ENCODE peak calls at places on chromosomes 4 and X, in six cellular contexts. Z, H, N, C, Q and R are unnamed samples. For H3K27me3 and H3K36me3, the result is how much of the 10 kb centered on the place peaks cover.

GRCh38 chrX:10177620-10178019 is 20.8 kb downstream of the CLCN4 start:
- DNase-seq in H (no peak), C (no peak), Z (no peak), N (no peak), Q (no peak), R (no peak)

GRCh38 chrX:7972586-7972985 is 45.4 kb upstream of the PNPLA4 start:
- DNase-seq in H (no peak), C (no peak), Z (no peak), N (no peak), Q (no peak), R (no peak)

GRCh38 chr4:44425614-44426208 is 22.9 kb downstream of the KCTD8 start:
- DNase-seq in H (no peak), Z (no peak), C (no peak), N (peak), Q (no peak), R (peak)

GRCh38 chr4:98687876-98688275 is 29.5 kb upstream of the TSPAN5 start:
- DNase-seq in H (no peak), C (no peak), N (no peak), Q (no peak), Z (no peak), R (no peak)

GRCh38 chrX:15468036-15468435 is 25.1 kb downstream of the PIR start:
- DNase-seq in H (no peak), Q (peak), C (no peak), N (no peak), Z (no peak), R (peak)

GRCh38 chr4:3123201-3123671 is 48.8 kb downstream of the HTT start:
- DNase-seq in H (no peak), C (no peak), Q (no peak), N (no peak), Z (no peak), R (no peak)

GRCh38 chr4:37561803-37562207 is 124.4 kb downstream of the RELL1 start:
- DNase-seq in H (no peak), C (no peak), Z (no peak), Q (no peak), N (no peak), R (no peak)

GRCh38 chrX:24147165-24147564 is 2.4 kb upstream of the ZFX start:
- DNase-seq in C (no peak), Z (no peak), H (no peak), N (no peak), Q (no peak), R (no peak)

GRCh38 chrX:103157511-103158316 is 57.2 kb upstream of the BEX4 start:
- DNase-seq in C (no peak), Q (no peak), H (no peak), Z (no peak), N (peak), R (peak)

GRCh38 chr4:121785479-121785878 is 15.6 kb upstream of the EXOSC9 start:
- DNase-seq in C (no peak), N (no peak), Z (no peak), Q (no peak), H (no peak), R (no peak)

GRCh38 chrX:40581333-40581910 is 652 bp downstream of the ATP6AP2 start:
- DNase-seq in Q (no peak), Z (no peak), C (no peak), N (no peak), H (no peak), R (no peak)

GRCh38 chr4:56995525-56995924 is 16.8 kb downstream of the POLR2B start:
- DNase-seq in N (no peak), Q (peak), Z (peak), H (no peak), C (no peak), R (no peak)

GRCh38 chr4:37917388-37917787 is 26.5 kb downstream of the TBC1D1 start:
- DNase-seq in C (no peak), Z (peak), Q (no peak), N (no peak), H (no peak), R (no peak)

GRCh38 chr4:154399259-154399974 is 92.2 kb downstream of the DCHS2 start:
- DNase-seq in H (no peak), N (no peak), C (no peak), Q (no peak), Z (no peak), R (peak)

GRCh38 chr4:8685831-8686230 is 93.3 kb downstream of the CPZ start:
- DNase-seq in H (no peak), N (no peak), Q (no peak), Z (no peak), C (no peak), R (no peak)

GRCh38 chrX:8724176-8724757 is 7.7 kb downstream of the ANOS1 start:
- DNase-seq in C (no peak), Q (no peak), H (no peak), Z (no peak), N (peak), R (peak)

GRCh38 chr4:71004281-71004851 is 10.9 kb downstream of the DCK start:
- DNase-seq in N (peak), Z (no peak), C (no peak), H (no peak), Q (no peak), R (no peak)

GRCh38 chrX:47637546-47638195 is 7.9 kb upstream of the CFP start:
- DNase-seq in C (no peak), H (peak), N (no peak), Z (peak), Q (peak), R (peak)

GRCh38 chr4:56271121-56271520 is 116.2 kb downstream of the AASDH start:
- DNase-seq in C (no peak), H (no peak), N (no peak), Q (no peak), Z (no peak), R (no peak)

GRCh38 chr4:72300126-72300525 is 268.3 kb downstream of the NPFFR2 start:
- DNase-seq in H (no peak), C (no peak), N (no peak), Q (no peak), Z (no peak), R (no peak)

GRCh38 chr4:129254126-129254525 is 158.2 kb downstream of the C4orf33 start:
- DNase-seq in Z (no peak), N (no peak), H (no peak), C (no peak), Q (no peak), R (no peak)

GRCh38 chr4:105122334-105122733 is 24.3 kb upstream of the TET2 start:
- DNase-seq in Z (no peak), N (no peak), H (no peak), Q (no peak), C (peak), R (peak)

GRCh38 chr4:118034061-118034785 is at the start of gene NDST3:
- DNase-seq in Q (no peak), H (peak), C (no peak), Z (no peak), N (peak), R (peak)

GRCh38 chr4:40749717-40750460 is at the start of gene NSUN7:
- DNase-seq in N (peak), Z (peak), Q (peak), H (peak), C (peak), R (peak)

GRCh38 chrX:153603131-153603656 is 4.3 kb upstream of the CCNQ start:
- DNase-seq in N (no peak), Z (no peak), H (no peak), C (no peak), Q (no peak), R (peak)

GRCh38 chr4:98181815-98182214 is 38.5 kb upstream of the STPG2 start:
- DNase-seq in H (no peak), Z (no peak), C (no peak), N (no peak), Q (no peak), R (no peak)

GRCh38 chrX:19382500-19383145 is 38.9 kb downstream of the PDHA1 start:
- DNase-seq in C (peak), N (peak), Z (peak), Q (no peak), H (peak), R (peak)

GRCh38 chr4:182832352-182833120 is 84.7 kb downstream of the DCTD start:
- DNase-seq in Q (no peak), H (no peak), Z (no peak), C (no peak), N (no peak), R (no peak)

GRCh38 chrX:79466636-79467035 is 99.5 kb upstream of the ITM2A start:
- DNase-seq in Z (no peak), Q (no peak), C (no peak), H (no peak), N (no peak), R (no peak)

GRCh38 chr4:189613202-189613601 is 327.5 kb upstream of the FRG1 start:
- DNase-seq in Q (no peak), Z (no peak), H (no peak), C (no peak), N (no peak), R (no peak)

GRCh38 chr4:173171098-173171497 is 2.5 kb downstream of the GALNT7 start:
- DNase-seq in Q (no peak), Z (no peak), N (no peak), C (no peak), H (no peak), R (peak)

DNA sequence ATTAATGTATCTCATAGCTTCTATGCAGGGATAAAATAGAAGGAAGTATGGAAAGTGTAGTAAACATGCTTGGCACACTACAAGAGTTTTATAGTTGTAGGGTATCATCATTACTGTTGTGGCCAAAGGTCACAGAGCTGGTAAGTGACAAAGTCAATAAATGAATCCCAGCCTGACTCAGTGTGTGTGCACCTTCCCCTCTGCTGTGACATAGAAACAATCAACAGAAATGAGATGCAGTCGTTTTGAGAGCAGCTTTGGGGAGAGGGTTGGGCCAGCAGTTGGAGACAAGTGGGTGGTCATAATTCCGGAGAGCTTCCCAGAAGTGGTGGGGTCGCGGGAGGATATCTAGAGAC is 82.4 kb upstream of the RBPJ start:
- DNase-seq in N (no peak), Z (no peak), H (no peak), Q (no peak), C (no peak), R (no peak)
- H3K4me3 ChIP-seq in N (no peak), Z (no peak), H (no peak), Q (peak), C (no peak), R (no peak)

DNA sequence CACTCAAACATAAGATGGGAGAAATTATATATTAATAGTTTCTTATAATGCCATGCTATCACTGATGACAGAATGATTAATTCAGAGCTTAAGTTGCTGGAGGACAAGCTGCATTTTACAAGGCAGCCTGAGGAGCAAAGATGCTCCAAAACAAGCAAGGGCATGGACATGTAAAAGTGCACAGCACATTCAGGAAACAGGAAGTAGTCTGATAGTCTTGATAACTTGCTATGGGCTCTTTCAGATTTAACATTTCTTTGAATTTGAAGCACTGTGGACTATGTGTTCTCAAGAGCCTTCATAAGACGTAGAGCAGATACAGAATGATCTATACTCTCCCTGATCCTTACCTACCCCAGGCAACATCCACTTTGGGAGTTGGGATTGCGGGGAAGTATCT is 50.0 kb downstream of the AMMECR1 start:
- DNase-seq in C (no peak), Q (no peak), Z (no peak), N (no peak), H (no peak), R (no peak)
- H3K27me3 ChIP-seq in C (under half), Q (under half), Z (under half), N (under half), H (under half), R (under half)

GRCh38 chr4:188002751-188003150 is 7.2 kb downstream of the ZFP42 start:
- DNase-seq in Q (no peak), N (no peak), C (no peak), Z (no peak), H (no peak), R (no peak)

GRCh38 chr4:188006285-188006848 is 10.8 kb downstream of the ZFP42 start:
- DNase-seq in C (no peak), Q (no peak), N (no peak), H (no peak), Z (no peak), R (no peak)

GRCh38 chr4:188008377-188008776 is 12.8 kb downstream of the ZFP42 start:
- DNase-seq in Q (no peak), H (no peak), C (no peak), Z (no peak), N (no peak), R (no peak)

GRCh38 chr4:188002346-188002745 is 6.8 kb downstream of the ZFP42 start:
- DNase-seq in Q (no peak), C (no peak), Z (no peak), H (no peak), N (no peak), R (no peak)

DNA sequence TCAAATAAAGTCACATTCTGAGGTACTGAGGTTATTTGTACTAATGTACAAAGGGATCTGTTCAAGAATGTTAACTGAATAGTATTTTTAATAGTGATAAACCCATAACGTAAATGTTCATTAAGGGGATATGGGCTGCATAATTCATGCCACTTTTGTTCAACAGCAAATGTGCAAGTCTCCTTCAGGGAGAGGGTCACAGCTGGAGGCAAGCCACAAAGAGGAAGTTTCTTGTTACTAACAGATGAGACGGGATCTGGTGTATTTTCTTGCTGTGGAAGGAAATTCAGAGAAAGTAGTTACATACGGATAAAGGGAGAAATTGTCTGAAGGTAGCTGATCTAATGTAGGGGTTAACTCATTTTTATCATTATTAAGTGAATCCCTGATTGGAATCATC is 10.0 kb downstream of the ZFP42 start:
- DNase-seq in N (no peak), Z (no peak), Q (no peak), C (no peak), H (no peak), R (no peak)
- H3K36me3 ChIP-seq in N (under half), Z (under half), Q (under half), C (under half), H (under half), R (under half)

GRCh38 chr4:41865981-41866798 is 69.0 kb upstream of the TMEM33 start:
- DNase-seq in C (no peak), H (no peak), N (no peak), Z (no peak), Q (no peak), R (peak)

GRCh38 chr4:41866799-41867677 is 68.2 kb upstream of the TMEM33 start:
- DNase-seq in H (no peak), Q (no peak), N (no peak), C (no peak), Z (no peak), R (peak)

GRCh38 chr4:41865306-41865980 is 69.8 kb upstream of the TMEM33 start:
- DNase-seq in N (no peak), C (no peak), Z (no peak), Q (peak), H (peak), R (peak)
- H3K4me3 ChIP-seq in N (no peak), C (no peak), Z (no peak), Q (no peak), H (peak), R (no peak)

DNA sequence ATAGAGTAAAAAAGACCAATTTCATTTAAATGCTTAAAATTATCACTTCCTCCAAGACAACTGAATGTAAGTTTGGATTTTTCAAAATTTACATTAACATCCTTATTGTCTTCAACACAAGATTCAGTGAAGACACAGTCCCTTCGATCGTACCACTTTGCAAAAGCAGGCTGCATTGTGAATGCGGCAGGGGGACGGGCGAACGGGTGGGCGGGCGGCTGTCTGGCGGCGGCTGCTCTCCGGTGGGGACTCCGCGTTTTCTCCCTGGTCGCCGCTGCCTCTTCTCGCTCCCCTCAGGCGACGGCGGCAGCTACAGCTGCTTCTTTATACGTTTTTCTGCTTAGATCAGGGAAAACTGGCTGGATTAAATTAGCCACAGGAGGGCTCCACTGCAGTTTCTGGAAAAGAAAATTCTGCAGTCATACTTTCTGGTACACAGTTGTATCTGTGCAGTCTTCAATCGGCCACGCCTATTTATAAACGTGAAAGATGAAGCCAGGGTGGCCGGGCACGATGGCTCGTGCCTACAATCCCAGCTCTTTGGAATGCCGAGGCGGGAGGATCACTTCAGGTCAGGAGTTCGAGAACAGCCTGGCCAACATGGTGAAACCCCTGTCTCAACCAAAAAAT is 33.9 kb upstream of the HPF1 start:
- DNase-seq in H (peak), Q (no peak), N (peak), Z (peak), C (no peak), R (peak)
- H3K27me3 ChIP-seq in H (under half), Q (half or more), N (under half), Z (under half), C (under half), R (under half)

GRCh38 chrX:37302569-37302968 is 46.6 kb upstream of the PRRG1 start:
- DNase-seq in Q (no peak), N (peak), H (peak), C (peak), Z (peak), R (peak)
- H3K36me3 ChIP-seq in Q (under half), N (under half), H (under half), C (under half), Z (under half), R (under half)